ENCODE peak calls at places on chromosome 3, in eight cellular contexts. R, X, K, H, T, V, Q and I are unnamed samples.

GRCh38 chr3:7787871-7788828 is 713.5 kb upstream of the LMCD1 start:
- DNase-seq in R (no peak), X (no peak), K (no peak), H (no peak), T (no peak), V (no peak), Q (no peak), I (no peak)

GRCh38 chr3:43286886-43287301 is 554 bp downstream of the SNRK start:
- DNase-seq in R (no peak), X (no peak), K (peak; percentile 73), H (no peak), T (no peak), V (no peak), Q (no peak), I (no peak)

GRCh38 chr3:173869786-173870185 is 472.2 kb downstream of the NLGN1 start:
- DNase-seq in R (no peak), X (no peak), K (no peak), H (no peak), T (no peak), V (no peak), Q (no peak), I (no peak)

GRCh38 chr3:99774467-99774866 is 43.2 kb upstream of the CMSS1 start:
- DNase-seq in R (no peak), X (no peak), K (peak; percentile 22), H (no peak), T (no peak), V (no peak), Q (no peak), I (no peak)

GRCh38 chr3:38601971-38602550 is 47.4 kb downstream of the SCN5A start:
- DNase-seq in R (no peak), X (no peak), K (no peak), H (no peak), T (no peak), V (no peak), Q (peak; percentile 18), I (no peak)

GRCh38 chr3:42499478-42499871 is 3.0 kb upstream of the VIPR1 start:
- DNase-seq in R (no peak), X (no peak), K (no peak), H (no peak), T (no peak), V (no peak), Q (no peak), I (no peak)

GRCh38 chr3:53346514-53346913 is 829 bp downstream of the DCP1A start:
- DNase-seq in R (no peak), X (no peak), K (peak; percentile 10), H (no peak), T (no peak), V (no peak), Q (no peak), I (no peak)

GRCh38 chr3:126134219-126134975 is 46.0 kb downstream of the ALDH1L1 start:
- DNase-seq in R (peak; percentile 76), X (peak; percentile 45), K (peak; percentile 68), H (no peak), T (peak; percentile 72), V (no peak), Q (peak; percentile 71), I (no peak)

GRCh38 chr3:67349551-67350174 is 304.7 kb downstream of the SUCLG2 start:
- DNase-seq in R (no peak), X (no peak), K (no peak), H (no peak), T (no peak), V (no peak), Q (no peak), I (no peak)

GRCh38 chr3:94159062-94159726 is 96.3 kb downstream of the NSUN3 start:
- DNase-seq in R (no peak), X (no peak), K (no peak), H (no peak), T (peak; percentile 13), V (no peak), Q (no peak), I (peak; percentile 3)

GRCh38 chr3:194661374-194661773 is 10.6 kb downstream of the LSG1 start:
- DNase-seq in R (no peak), X (no peak), K (no peak), H (no peak), T (no peak), V (no peak), Q (no peak), I (no peak)

GRCh38 chr3:151962891-151963290 is 89.4 kb downstream of the SUCNR1 start:
- DNase-seq in R (no peak), X (no peak), K (no peak), H (no peak), T (no peak), V (no peak), Q (no peak), I (no peak)

GRCh38 chr3:194274424-194275085 is 76.6 kb downstream of the CPN2 start:
- DNase-seq in R (no peak), X (no peak), K (no peak), H (no peak), T (peak; percentile 48), V (no peak), Q (peak; percentile 5), I (no peak)

GRCh38 chr3:45204136-45204535 is 22.0 kb downstream of the TMEM158 start:
- DNase-seq in R (no peak), X (no peak), K (peak; percentile 29), H (no peak), T (peak; percentile 37), V (no peak), Q (no peak), I (no peak)

GRCh38 chr3:17478673-17479072 is 263.8 kb downstream of the TBC1D5 start:
- DNase-seq in R (no peak), X (no peak), K (peak; percentile 29), H (no peak), T (peak; percentile 14), V (no peak), Q (no peak), I (no peak)

GRCh38 chr3:168094877-168095610 is 680 bp downstream of the GOLIM4 start:
- DNase-seq in R (peak; percentile 46), X (peak; percentile 59), K (peak; percentile 70), H (peak; percentile 56), T (peak; percentile 64), V (peak; percentile 63), Q (peak; percentile 86), I (peak; percentile 77)

GRCh38 chr3:172112348-172113123 is 73.2 kb downstream of the FNDC3B start:
- DNase-seq in R (no peak), X (no peak), K (no peak), H (no peak), T (no peak), V (no peak), Q (no peak), I (no peak)

GRCh38 chr3:149494022-149494758 is 19.7 kb downstream of the TM4SF4 start:
- DNase-seq in R (peak; percentile 65), X (peak; percentile 68), K (peak; percentile 70), H (peak; percentile 21), T (peak; percentile 49), V (no peak), Q (peak; percentile 73), I (peak; percentile 12)

GRCh38 chr3:118803096-118803476 is 231.6 kb downstream of the IGSF11 start:
- DNase-seq in R (no peak), X (no peak), K (no peak), H (no peak), T (no peak), V (no peak), Q (no peak), I (no peak)

GRCh38 chr3:17260257-17260656 is 375.5 kb downstream of the PLCL2 start:
- DNase-seq in R (no peak), X (no peak), K (no peak), H (no peak), T (no peak), V (no peak), Q (no peak), I (no peak)

GRCh38 chr3:133038089-133038730 is at the start of gene TMEM108:
- DNase-seq in R (peak; percentile 97), X (peak; percentile 84), K (peak; percentile 93), H (peak; percentile 23), T (peak; percentile 92), V (peak; percentile 82), Q (peak; percentile 93), I (peak; percentile 82)

GRCh38 chr3:195255571-195256501 is 15.1 kb downstream of the XXYLT1 start:
- DNase-seq in R (no peak), X (peak; percentile 27), K (no peak), H (no peak), T (no peak), V (no peak), Q (no peak), I (no peak)

GRCh38 chr3:46087871-46088270 is 60.6 kb upstream of the XCR1 start:
- DNase-seq in R (no peak), X (no peak), K (peak; percentile 25), H (no peak), T (peak; percentile 11), V (no peak), Q (no peak), I (no peak)

GRCh38 chr3:171676600-171677175 is 133.6 kb downstream of the PLD1 start:
- DNase-seq in R (no peak), X (no peak), K (no peak), H (no peak), T (no peak), V (no peak), Q (no peak), I (no peak)

GRCh38 chr3:130393594-130393993 is 48.1 kb downstream of the COL6A5 start:
- DNase-seq in R (no peak), X (no peak), K (no peak), H (no peak), T (no peak), V (no peak), Q (no peak), I (no peak)

GRCh38 chr3:13420051-13420816 is at the start of gene NUP210:
- DNase-seq in R (no peak), X (peak; percentile 36), K (no peak), H (no peak), T (no peak), V (no peak), Q (peak; percentile 82), I (no peak)

GRCh38 chr3:107284570-107284969 is 92.7 kb upstream of the CCDC54 start:
- DNase-seq in R (no peak), X (no peak), K (no peak), H (no peak), T (no peak), V (no peak), Q (no peak), I (no peak)

GRCh38 chr3:16936233-16936632 is 51.5 kb downstream of the PLCL2 start:
- DNase-seq in R (no peak), X (no peak), K (no peak), H (no peak), T (no peak), V (no peak), Q (no peak), I (no peak)

GRCh38 chr3:111210003-111210699 is 138.5 kb downstream of the NECTIN3 start:
- DNase-seq in R (no peak), X (no peak), K (no peak), H (no peak), T (peak; percentile 4), V (no peak), Q (no peak), I (no peak)

GRCh38 chr3:112074006-112074405 is 12.2 kb upstream of the C3orf52 start:
- DNase-seq in R (no peak), X (no peak), K (no peak), H (no peak), T (no peak), V (no peak), Q (no peak), I (no peak)

GRCh38 chr3:39185326-39185958 is 7.0 kb downstream of the XIRP1 start:
- DNase-seq in R (no peak), X (no peak), K (no peak), H (no peak), T (no peak), V (no peak), Q (no peak), I (no peak)

GRCh38 chr3:75224419-75224818 is 439.7 kb upstream of the FRG2C start:
- DNase-seq in R (no peak), X (no peak), K (no peak), H (no peak), T (no peak), V (no peak), Q (no peak), I (no peak)

GRCh38 chr3:135944831-135945230 is 20.7 kb upstream of the PPP2R3A start:
- DNase-seq in R (no peak), X (no peak), K (no peak), H (no peak), T (peak; percentile 67), V (no peak), Q (no peak), I (no peak)

GRCh38 chr3:48879994-48880377 is 18.7 kb downstream of the SLC25A20 start:
- DNase-seq in R (no peak), X (no peak), K (no peak), H (no peak), T (no peak), V (no peak), Q (no peak), I (no peak)